ENCODE peak calls at places on chromosome 13, in seven cellular contexts. P is HCT116, W is HepG2, Z is K562, U is GM12878, A is T47D, N is H1. V is an unnamed sample.

GRCh38 chr13:86864376-86864775 is 806.8 kb upstream of the SLITRK5 start:
- DNase-seq in P (no peak), W (no peak), Z (no peak), U (no peak), A (no peak), N (no peak), V (no peak)

GRCh38 chr13:43516401-43516826 is 270.4 kb downstream of the ENOX1 start:
- DNase-seq in P (no peak), W (no peak), Z (no peak), U (no peak), A (peak; percentile 1), N (no peak), V (no peak)

GRCh38 chr13:43284162-43284561 is 260.8 kb downstream of the DNAJC15 start:
- DNase-seq in P (no peak), W (no peak), Z (no peak), U (no peak), A (no peak), N (no peak), V (no peak)

GRCh38 chr13:33321686-33322473 is 36.3 kb upstream of the STARD13 start:
- DNase-seq in P (no peak), W (no peak), Z (no peak), U (no peak), A (peak; percentile 34), N (no peak), V (no peak)

GRCh38 chr13:74133657-74134201 is 475 bp downstream of the KLF12 start:
- DNase-seq in P (peak; percentile 29), W (peak; percentile 35), Z (peak; percentile 7), U (peak; percentile 64), A (peak; percentile 33), N (peak; percentile 65), V (peak; percentile 85)

GRCh38 chr13:67438465-67438864 is 208.3 kb upstream of the PCDH9 start:
- DNase-seq in P (no peak), W (no peak), Z (no peak), U (no peak), A (peak; percentile 56), N (no peak), V (peak; percentile 7)

GRCh38 chr13:85853161-85853894 is 54.1 kb upstream of the SLITRK6 start:
- DNase-seq in P (no peak), W (no peak), Z (no peak), U (no peak), A (no peak), N (no peak), V (no peak)

GRCh38 chr13:111394211-111394922 is 73.9 kb downstream of the TEX29 start:
- DNase-seq in P (no peak), W (no peak), Z (no peak), U (no peak), A (no peak), N (no peak), V (no peak)

GRCh38 chr13:23411220-23411619 is 22.3 kb downstream of the SACS start:
- DNase-seq in P (no peak), W (no peak), Z (no peak), U (no peak), A (no peak), N (no peak), V (no peak)
- TF ChIP-seq JUND in P (no peak), W (no peak), Z (no peak), U (no peak), A (no peak), N (no peak), V (no peak)

GRCh38 chr13:26965058-26965380 is 204.4 kb upstream of the GPR12 start:
- DNase-seq in P (no peak), W (no peak), Z (no peak), U (no peak), A (no peak), N (no peak), V (no peak)

GRCh38 chr13:26971990-26972888 is 199.4 kb downstream of the USP12 start:
- DNase-seq in P (peak; percentile 26), W (peak; percentile 74), Z (peak; percentile 33), U (no peak), A (peak; percentile 77), N (peak; percentile 15), V (no peak)

GRCh38 chr13:26965976-26966375 is 205.4 kb upstream of the GPR12 start:
- DNase-seq in P (no peak), W (no peak), Z (no peak), U (no peak), A (no peak), N (no peak), V (no peak)

GRCh38 chr13:26967119-26968038 is 204.2 kb downstream of the USP12 start:
- DNase-seq in P (no peak), W (no peak), Z (no peak), U (no peak), A (no peak), N (no peak), V (peak; percentile 63)

GRCh38 chr13:26968431-26969335 is 202.9 kb downstream of the USP12 start:
- DNase-seq in P (no peak), W (peak; percentile 94), Z (no peak), U (no peak), A (no peak), N (no peak), V (no peak)
- TF ChIP-seq JUND in P (no peak), W (no peak), Z (no peak), U (no peak), A (no peak), N (no peak), V (no peak)

GRCh38 chr13:50387124-50387581 is 371.9 kb downstream of the KCNRG start:
- DNase-seq in P (no peak), W (peak; percentile 25), Z (peak; percentile 25), U (no peak), A (peak; percentile 50), N (no peak), V (peak; percentile 37)
- TF ChIP-seq JUND in P (no peak), W (no peak), Z (no peak), U (no peak), A (no peak), N (no peak), V (no peak)

DNA sequence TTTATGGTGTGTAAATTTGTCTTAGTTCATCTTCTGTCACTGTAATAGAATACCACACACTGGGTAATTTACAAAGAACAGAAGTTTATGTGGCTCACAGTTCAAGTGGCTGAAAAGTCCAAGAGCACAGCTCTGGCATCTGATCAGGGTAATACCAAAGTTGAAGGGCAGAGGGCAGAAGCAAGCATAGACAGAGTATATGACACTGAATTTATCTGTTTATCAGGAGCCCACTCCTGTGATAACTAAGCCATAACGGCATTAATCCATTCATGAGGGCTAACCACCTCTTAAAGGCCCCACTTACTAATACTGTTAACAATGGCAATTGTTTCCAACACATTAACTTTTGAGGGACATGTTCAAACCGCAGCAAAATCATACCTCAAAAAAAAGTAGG is 4.0 kb upstream of the RFXAP start:
- DNase-seq in P (peak; percentile 16), W (peak; percentile 28), Z (peak; percentile 14), U (no peak), A (peak; percentile 5), N (no peak), V (peak; percentile 24)
- TF ChIP-seq JUND in P (no peak), W (no peak), Z (no peak), U (no peak), A (no peak), N (no peak), V (no peak)

DNA sequence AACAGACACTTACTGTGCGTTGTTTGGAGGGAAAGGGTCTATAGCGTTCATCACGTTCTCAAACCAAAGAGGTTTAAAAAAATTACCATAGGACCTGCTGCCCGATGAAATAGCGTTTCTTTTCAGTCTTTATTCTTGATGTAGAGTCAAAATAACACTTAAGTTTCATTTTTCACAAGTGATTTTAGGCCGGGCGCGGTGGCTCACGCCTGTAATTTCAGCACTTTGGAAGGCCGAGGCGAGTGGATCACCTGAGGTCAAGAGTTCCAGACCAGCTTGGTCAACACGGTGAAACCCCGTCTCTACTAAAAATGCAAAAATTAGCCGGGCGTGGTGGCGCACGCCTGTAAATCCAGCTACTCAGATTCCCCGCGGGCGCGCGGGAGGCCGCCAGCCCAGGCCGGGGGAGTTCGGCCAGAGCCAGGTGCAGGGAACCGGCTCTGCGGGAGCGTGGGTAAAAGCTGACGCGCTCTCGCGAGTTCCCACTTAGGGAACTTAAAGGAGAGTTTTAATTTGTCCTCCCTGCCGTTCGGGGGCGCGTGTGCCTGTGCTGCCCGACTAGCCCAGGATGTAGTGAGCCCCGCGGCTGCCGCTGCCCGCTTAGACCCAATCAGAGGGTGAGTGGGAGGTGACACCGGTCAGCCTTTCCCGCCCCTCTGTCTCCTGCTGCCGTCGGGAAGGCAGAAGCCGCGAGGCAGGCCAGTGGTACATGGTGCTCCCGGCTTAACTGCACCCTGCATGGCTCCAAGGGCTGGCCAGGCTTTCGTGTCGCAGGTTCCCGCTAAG is 35.8 kb upstream of the NEK3 start:
- DNase-seq in P (no peak), W (no peak), Z (no peak), U (no peak), A (peak; percentile 90), N (peak; percentile 60), V (peak; percentile 68)
- TF ChIP-seq JUND in P (no peak), W (no peak), Z (no peak), U (no peak), A (no peak), N (no peak), V (no peak)

DNA sequence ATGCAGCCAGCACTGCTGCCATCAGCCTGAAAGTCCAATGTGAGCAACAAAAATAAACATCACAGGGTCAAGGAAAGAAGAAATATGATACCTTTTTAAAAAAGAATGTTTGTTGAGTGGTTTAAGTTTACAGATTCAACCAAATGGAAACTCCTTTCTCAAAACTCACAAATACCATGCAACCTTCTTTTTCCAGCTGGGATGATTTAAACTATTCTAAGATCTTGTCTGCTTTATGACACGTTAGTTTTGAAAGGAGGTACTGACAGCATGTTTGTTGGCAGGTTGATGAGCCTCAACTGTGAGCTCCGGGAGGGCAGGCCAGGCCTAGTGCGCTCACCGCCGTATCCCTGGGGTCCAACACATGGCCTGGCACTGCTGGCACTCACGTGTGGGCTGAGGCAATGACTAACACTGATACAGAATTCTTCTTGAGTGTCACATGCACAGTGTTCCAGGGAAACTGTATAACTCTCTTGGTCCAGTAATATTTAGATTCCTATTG is 46.7 kb downstream of the LATS2 start:
- DNase-seq in P (no peak), W (peak; percentile 79), Z (no peak), U (no peak), A (peak; percentile 40), N (no peak), V (no peak)
- TF ChIP-seq JUND in P (no peak), W (no peak), Z (no peak), U (no peak), A (no peak), N (no peak), V (peak; percentile 19)

DNA sequence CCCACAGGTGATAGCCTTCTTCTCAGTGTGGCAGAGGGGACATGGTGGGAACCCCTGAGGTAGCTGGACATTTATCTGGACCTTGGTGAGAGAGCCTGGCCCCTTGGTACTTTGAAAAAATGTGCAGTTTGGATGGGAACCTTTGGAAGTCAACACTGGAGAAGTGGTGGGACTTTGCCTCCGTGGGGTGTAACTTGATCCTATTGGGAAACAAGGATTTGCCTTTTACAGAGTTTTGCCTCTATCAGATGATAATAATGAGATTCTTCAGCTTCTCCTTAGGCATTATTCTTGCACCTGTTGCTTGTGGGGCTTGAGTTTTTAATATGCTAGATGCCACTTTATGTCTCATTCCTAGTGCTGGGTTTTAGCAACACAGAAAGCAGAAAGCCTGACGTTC is 99.0 kb downstream of the ERCC5 start:
- DNase-seq in P (no peak), W (no peak), Z (no peak), U (no peak), A (no peak), N (no peak), V (no peak)
- TF ChIP-seq JUND in P (no peak), W (no peak), Z (no peak), U (no peak), A (no peak), N (no peak), V (no peak)

GRCh38 chr13:62040806-62041205 is 625.2 kb upstream of the PCDH20 start:
- DNase-seq in P (no peak), W (no peak), Z (no peak), U (no peak), A (peak; percentile 64), N (no peak), V (no peak)
- TF ChIP-seq JUND in P (no peak), W (no peak), Z (no peak), U (no peak), A (no peak), N (no peak), V (no peak)